ENCODE peak calls at places on chromosomes 3 and 15, in five cellular contexts. Z, I, P, B and A are unnamed samples. For H3K4me1, the result is how much of the 10 kb centered on the place peaks cover.

GRCh38 chr3:44885618-44886017 is 11.2 kb downstream of the TGM4 start:
- DNase-seq in B (no peak), P (no peak), Z (no peak), I (peak), A (peak)

GRCh38 chr3:85161544-85161943 is 202.8 kb downstream of the CADM2 start:
- DNase-seq in P (no peak), B (no peak), I (peak), Z (no peak), A (peak)

GRCh38 chr3:134494539-134494938 is 8.7 kb downstream of the CEP63 start:
- DNase-seq in P (no peak), I (peak), Z (no peak), B (no peak), A (no peak)

GRCh38 chr15:52336530-52336929 is 40.9 kb upstream of the MYO5C start:
- DNase-seq in B (peak), P (no peak), Z (no peak), I (no peak), A (no peak)

GRCh38 chr15:68299436-68299835 is 21.9 kb downstream of the FEM1B start:
- DNase-seq in I (no peak), B (no peak), Z (no peak), P (no peak), A (no peak)

GRCh38 chr15:38201714-38202113 is 50.9 kb upstream of the SPRED1 start:
- DNase-seq in P (no peak), Z (no peak), I (no peak), B (no peak), A (no peak)

GRCh38 chr3:123090700-123091585 is 24.1 kb downstream of the PDIA5 start:
- DNase-seq in Z (no peak), P (no peak), B (no peak), I (peak), A (no peak)

GRCh38 chr15:83917432-83917831 is 263.5 kb downstream of the ADAMTSL3 start:
- DNase-seq in P (no peak), Z (no peak), B (no peak), I (no peak), A (no peak)

GRCh38 chr3:5021116-5021515 is 41.9 kb downstream of the BHLHE40 start:
- DNase-seq in Z (no peak), P (no peak), B (no peak), I (no peak), A (no peak)

GRCh38 chr15:62350744-62351143 is 185.7 kb upstream of the C2CD4B start:
- DNase-seq in P (no peak), B (no peak), Z (no peak), I (no peak), A (no peak)

GRCh38 chr15:62348119-62348518 is 183.0 kb upstream of the C2CD4B start:
- DNase-seq in Z (no peak), P (no peak), I (no peak), B (no peak), A (no peak)

GRCh38 chr15:62348528-62349087 is 183.5 kb upstream of the C2CD4B start:
- DNase-seq in P (no peak), B (no peak), I (no peak), Z (no peak), A (no peak)

GRCh38 chr15:62352817-62353216 is 187.7 kb upstream of the C2CD4B start:
- DNase-seq in I (no peak), P (no peak), Z (no peak), B (no peak), A (no peak)
- H3K27ac ChIP-seq in I (no peak), P (no peak), Z (no peak), B (no peak), A (no peak)

GRCh38 chr3:50337175-50337861 is 3.3 kb downstream of the RASSF1 start:
- DNase-seq in B (peak), P (peak), Z (peak), I (peak), A (peak)
- H3K4me1 ChIP-seq in B (half or more), P (half or more), Z (under half), I (under half), A (under half)

DNA sequence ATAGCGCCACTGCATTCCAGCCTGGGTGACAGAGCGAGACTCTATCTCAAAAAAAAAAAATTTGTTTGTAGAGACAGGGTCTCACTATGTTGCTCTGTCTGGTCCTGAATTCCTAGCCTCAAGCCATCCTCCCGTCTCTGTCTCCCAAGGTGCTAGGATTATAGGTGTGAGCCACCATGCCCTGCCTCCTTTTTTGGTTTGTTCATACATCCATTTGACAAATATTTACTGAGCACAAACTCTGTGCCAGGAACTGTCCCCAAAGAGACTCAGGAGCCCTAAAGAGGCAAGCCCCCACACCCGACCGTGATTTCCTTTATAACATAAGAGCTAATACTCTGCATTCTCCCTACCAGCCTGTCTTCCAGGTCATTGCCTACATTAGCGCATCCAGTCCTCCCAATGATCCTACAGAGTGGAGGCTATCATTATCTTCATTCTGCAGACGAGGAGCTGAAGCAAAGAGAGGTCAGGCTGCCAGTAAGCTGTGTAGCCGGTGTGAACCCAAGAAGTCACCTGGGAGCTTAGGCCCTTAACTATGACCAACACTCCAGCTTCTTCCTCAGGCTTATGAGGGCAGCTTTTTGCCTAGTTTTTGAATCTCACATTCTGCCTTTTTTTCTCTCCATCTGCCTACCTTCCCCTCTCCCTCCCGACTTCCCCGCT is 6.3 kb upstream of the PXK start:
- DNase-seq in I (no peak), Z (no peak), P (no peak), B (no peak), A (no peak)
- TF ChIP-seq CTCF in I (no peak), Z (no peak), P (no peak), B (no peak), A (no peak)

DNA sequence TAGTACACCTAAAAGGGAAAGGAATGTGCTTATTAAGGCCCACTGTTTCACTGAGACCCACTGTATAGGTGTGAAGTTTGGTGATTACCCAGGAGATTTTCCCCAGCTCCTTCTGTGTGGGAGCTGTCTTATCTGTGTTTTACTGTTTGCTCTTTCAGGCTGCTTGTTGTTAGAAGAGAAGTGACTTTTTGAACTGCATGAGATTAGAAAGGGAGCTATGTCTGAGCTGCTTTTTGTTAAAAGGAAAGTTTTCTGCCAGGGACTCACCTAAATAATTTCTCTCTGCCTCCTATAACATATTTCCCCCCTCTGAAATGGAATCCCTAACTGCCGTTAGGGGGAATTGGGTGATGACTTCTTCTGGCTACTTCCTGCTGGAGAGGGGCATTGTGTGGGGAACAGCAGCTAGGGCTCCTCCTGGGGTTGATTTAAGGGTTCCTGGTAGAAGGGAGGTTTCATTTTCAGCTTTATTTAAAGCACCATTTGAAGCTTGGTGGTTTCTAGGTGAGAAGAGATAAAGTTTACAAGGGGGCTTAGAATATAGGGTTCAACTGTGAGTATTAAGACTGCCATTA is 77.1 kb upstream of the ATP11B start:
- DNase-seq in I (no peak), B (peak), Z (no peak), P (no peak), A (no peak)
- H3K27ac ChIP-seq in I (no peak), B (peak), Z (no peak), P (no peak), A (no peak)

GRCh38 chr3:112628038-112628437 is 12.9 kb downstream of the CCDC80 start:
- DNase-seq in Z (no peak), I (no peak), B (no peak), P (no peak), A (no peak)
- H3K4me1 ChIP-seq in Z (under half), I (under half), B (under half), P (under half), A (under half)

GRCh38 chr15:81411969-81412633 is 38.1 kb upstream of the TMC3 start:
- DNase-seq in Z (no peak), P (no peak), I (no peak), B (no peak), A (no peak)

GRCh38 chr15:81413851-81414250 is 39.8 kb upstream of the TMC3 start:
- DNase-seq in I (no peak), Z (no peak), B (no peak), P (no peak), A (no peak)

GRCh38 chr15:81407679-81408078 is 33.7 kb upstream of the TMC3 start:
- DNase-seq in I (no peak), B (no peak), Z (peak), P (no peak), A (no peak)

GRCh38 chr15:81410318-81410753 is 36.3 kb upstream of the TMC3 start:
- DNase-seq in Z (peak), B (peak), P (no peak), I (peak), A (no peak)

DNA sequence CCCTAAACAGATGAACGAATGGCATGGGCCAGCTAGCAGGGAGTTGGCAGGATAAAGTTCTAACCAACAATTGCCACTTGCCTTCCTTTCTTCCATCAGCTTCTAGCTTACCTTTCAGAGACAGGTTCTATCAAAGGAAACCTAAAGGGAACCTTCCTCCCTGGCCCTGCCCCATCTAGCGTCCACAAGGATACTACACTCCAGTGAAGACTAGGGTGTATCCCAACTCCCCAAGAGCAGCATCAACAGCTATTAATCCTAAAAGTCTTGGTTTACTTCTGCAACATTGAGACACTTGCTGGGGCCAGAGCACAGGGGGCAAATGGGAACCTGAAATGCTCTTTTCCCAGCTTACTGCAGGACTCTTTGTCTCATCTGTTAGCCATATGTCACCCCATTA is 37.0 kb upstream of the TMC3 start:
- DNase-seq in P (no peak), Z (no peak), I (no peak), B (no peak), A (no peak)
- TF ChIP-seq CTCF in P (no peak), Z (no peak), I (no peak), B (no peak), A (no peak)

GRCh38 chr3:385151-385550 is 188.6 kb downstream of the CHL1 start:
- DNase-seq in Z (no peak), B (no peak), P (no peak), I (peak), A (no peak)
- H3K27ac ChIP-seq in Z (no peak), B (no peak), P (no peak), I (no peak), A (no peak)

GRCh38 chr3:86965180-86965579 is 25.8 kb downstream of the VGLL3 start:
- DNase-seq in B (no peak), P (no peak), Z (no peak), I (no peak), A (no peak)

GRCh38 chr3:86973440-86973839 is 17.5 kb downstream of the VGLL3 start:
- DNase-seq in Z (no peak), B (no peak), I (peak), P (no peak), A (no peak)

GRCh38 chr3:86967062-86967461 is 23.9 kb downstream of the VGLL3 start:
- DNase-seq in I (no peak), P (no peak), Z (no peak), B (no peak), A (no peak)

GRCh38 chr3:86969500-86970189 is 21.3 kb downstream of the VGLL3 start:
- DNase-seq in B (peak), I (peak), P (no peak), Z (no peak), A (no peak)

DNA sequence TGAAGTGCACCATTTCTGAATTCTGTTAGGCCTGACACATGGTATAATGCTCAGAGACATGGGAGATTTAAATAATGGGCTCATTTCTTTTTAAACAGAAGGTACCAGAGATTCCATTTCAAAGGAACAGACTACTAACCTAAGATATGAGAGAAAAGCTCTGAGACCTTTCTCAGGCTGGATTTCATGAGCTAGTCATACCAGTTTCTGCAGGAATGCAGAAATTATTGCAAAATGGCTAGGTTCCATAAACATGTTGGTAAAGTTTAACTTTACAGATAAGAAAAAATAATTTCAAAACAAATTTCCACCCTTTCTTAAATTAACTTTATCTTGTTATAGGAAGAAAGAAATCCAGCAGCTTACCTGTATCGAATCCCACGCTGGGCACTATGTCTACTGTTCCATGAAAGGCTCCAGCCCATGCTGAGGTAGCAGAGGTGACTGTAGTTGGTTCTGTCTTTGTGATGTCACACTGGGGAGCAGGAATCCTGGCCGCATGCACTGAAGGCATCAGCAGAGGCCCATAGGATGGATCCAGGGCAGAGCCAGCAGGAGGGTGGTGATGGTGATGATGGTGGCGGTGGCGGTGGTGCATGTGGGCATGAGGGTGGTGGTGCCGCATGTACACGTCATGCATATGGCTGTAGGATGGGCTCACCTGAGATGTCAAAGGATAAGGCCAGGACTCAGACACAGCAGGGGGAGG is 22.6 kb downstream of the VGLL3 start:
- DNase-seq in I (no peak), Z (no peak), P (no peak), B (no peak), A (no peak)
- H3K4me1 ChIP-seq in I (under half), Z (under half), P (under half), B (under half), A (under half)